ENCODE peak calls at places on chromosomes 5 and 9, in six cellular contexts. One of them, this sample, is unnamed.

GRCh38 chr5:178113841-178114324 is 551 bp downstream of the N4BP3 start:
- DNase-seq in AG04450: no peak
- DNase-seq in HFF-Myc: no peak
- DNase-seq in NCI-H1105: no peak
- DNase-seq in lung: no peak
- DNase-seq in lower leg skin: no peak
- DNase-seq in this sample: no peak

GRCh38 chr5:57749396-57749795 is 266.8 kb upstream of the ACTBL2 start:
- DNase-seq in AG04450: no peak
- DNase-seq in HFF-Myc: no peak
- DNase-seq in NCI-H1105: no peak
- DNase-seq in lung: no peak
- DNase-seq in lower leg skin: no peak
- DNase-seq in this sample: no peak

GRCh38 chr5:78648359-78649219 is at the start of gene LHFPL2:
- DNase-seq in AG04450: no peak
- DNase-seq in HFF-Myc: no peak
- DNase-seq in NCI-H1105: peak; percentile 30
- DNase-seq in lung: peak; percentile 68
- DNase-seq in lower leg skin: peak; percentile 46
- DNase-seq in this sample: peak; percentile 70

GRCh38 chr9:83119873-83120272 is 56.9 kb upstream of the RASEF start:
- DNase-seq in AG04450: no peak
- DNase-seq in HFF-Myc: no peak
- DNase-seq in NCI-H1105: no peak
- DNase-seq in lung: no peak
- DNase-seq in lower leg skin: no peak
- DNase-seq in this sample: no peak

GRCh38 chr9:103203172-103203571 is 208.0 kb downstream of the CYLC2 start:
- DNase-seq in AG04450: no peak
- DNase-seq in HFF-Myc: no peak
- DNase-seq in NCI-H1105: no peak
- DNase-seq in lung: no peak
- DNase-seq in lower leg skin: no peak
- DNase-seq in this sample: no peak

GRCh38 chr5:8676731-8677130 is 807.8 kb downstream of the MTRR start:
- DNase-seq in AG04450: no peak
- DNase-seq in HFF-Myc: no peak
- DNase-seq in NCI-H1105: no peak
- DNase-seq in lung: no peak
- DNase-seq in lower leg skin: no peak
- DNase-seq in this sample: no peak

GRCh38 chr9:13568446-13568845 is 289.0 kb upstream of the MPDZ start:
- DNase-seq in AG04450: no peak
- DNase-seq in HFF-Myc: no peak
- DNase-seq in NCI-H1105: no peak
- DNase-seq in lung: no peak
- DNase-seq in lower leg skin: no peak
- DNase-seq in this sample: peak; percentile 76

GRCh38 chr5:172313877-172314276 is 30.3 kb upstream of the UBTD2 start:
- DNase-seq in AG04450: no peak
- DNase-seq in HFF-Myc: no peak
- DNase-seq in NCI-H1105: no peak
- DNase-seq in lung: no peak
- DNase-seq in lower leg skin: no peak
- DNase-seq in this sample: no peak

GRCh38 chr9:6243746-6244145 is 28.1 kb downstream of the IL33 start:
- DNase-seq in AG04450: no peak
- DNase-seq in HFF-Myc: no peak
- DNase-seq in NCI-H1105: no peak
- DNase-seq in lung: no peak
- DNase-seq in lower leg skin: no peak
- DNase-seq in this sample: no peak

GRCh38 chr9:42852133-42852532 is 668.7 kb downstream of the SPATA31A6 start:
- DNase-seq in AG04450: no peak
- DNase-seq in HFF-Myc: no peak
- DNase-seq in NCI-H1105: peak; percentile 57
- DNase-seq in lung: no peak
- DNase-seq in lower leg skin: peak; percentile 21
- DNase-seq in this sample: no peak

GRCh38 chr9:131525643-131526565 is 5.2 kb downstream of the UCK1 start:
- DNase-seq in AG04450: no peak
- DNase-seq in HFF-Myc: no peak
- DNase-seq in NCI-H1105: no peak
- DNase-seq in lung: no peak
- DNase-seq in lower leg skin: no peak
- DNase-seq in this sample: peak; percentile 62

GRCh38 chr9:129414377-129415021 is 206.4 kb downstream of the C9orf50 start:
- DNase-seq in AG04450: no peak
- DNase-seq in HFF-Myc: no peak
- DNase-seq in NCI-H1105: no peak
- DNase-seq in lung: no peak
- DNase-seq in lower leg skin: peak; percentile 58
- DNase-seq in this sample: peak; percentile 48

GRCh38 chr5:42360641-42361320 is 62.5 kb upstream of the GHR start:
- DNase-seq in AG04450: no peak
- DNase-seq in HFF-Myc: no peak
- DNase-seq in NCI-H1105: no peak
- DNase-seq in lung: no peak
- DNase-seq in lower leg skin: no peak
- DNase-seq in this sample: no peak

This sample was measured in C1 segment of cervical spinal cord.